ENCODE peak calls at places on chromosomes 13 and 19, in nine cellular contexts. One of them, this sample, is unnamed.

GRCh38 chr19:49672131-49672919 is 4.7 kb upstream of the PRMT1 start:
- DNase-seq in B cell: peak
- DNase-seq in omental fat pad: peak
- DNase-seq in astrocyte of the cerebellum: peak
- DNase-seq in tibial artery: peak
- DNase-seq in heart right ventricle: peak
- DNase-seq in lung: peak
- DNase-seq in Calu3: peak
- DNase-seq in HepG2: peak
- DNase-seq in this sample: peak

GRCh38 chr19:31283701-31284100 is 65.5 kb downstream of the TSHZ3 start:
- DNase-seq in B cell: no peak
- DNase-seq in Calu3: no peak
- DNase-seq in HepG2: no peak
- DNase-seq in tibial artery: no peak
- DNase-seq in heart right ventricle: no peak
- DNase-seq in lung: no peak
- DNase-seq in omental fat pad: peak
- DNase-seq in astrocyte of the cerebellum: no peak
- DNase-seq in this sample: no peak

GRCh38 chr13:25687622-25688225 is 315.9 kb downstream of the ATP8A2 start:
- DNase-seq in lung: no peak
- DNase-seq in omental fat pad: no peak
- DNase-seq in heart right ventricle: peak
- DNase-seq in HepG2: no peak
- DNase-seq in astrocyte of the cerebellum: peak
- DNase-seq in tibial artery: no peak
- DNase-seq in Calu3: no peak
- DNase-seq in B cell: no peak
- DNase-seq in this sample: no peak

GRCh38 chr19:46860846-46861690 is at the start of gene ARHGAP35:
- DNase-seq in heart right ventricle: no peak
- DNase-seq in Calu3: no peak
- DNase-seq in tibial artery: no peak
- DNase-seq in B cell: peak
- DNase-seq in lung: no peak
- DNase-seq in HepG2: no peak
- DNase-seq in astrocyte of the cerebellum: no peak
- DNase-seq in omental fat pad: no peak
- DNase-seq in this sample: peak

GRCh38 chr13:46951516-46951915 is 54.7 kb upstream of the HTR2A start:
- DNase-seq in lung: no peak
- DNase-seq in tibial artery: no peak
- DNase-seq in omental fat pad: no peak
- DNase-seq in B cell: no peak
- DNase-seq in heart right ventricle: no peak
- DNase-seq in Calu3: no peak
- DNase-seq in astrocyte of the cerebellum: no peak
- DNase-seq in HepG2: no peak
- DNase-seq in this sample: no peak

GRCh38 chr13:33764716-33765115 is 53.2 kb upstream of the RFC3 start:
- DNase-seq in lung: no peak
- DNase-seq in Calu3: no peak
- DNase-seq in tibial artery: no peak
- DNase-seq in astrocyte of the cerebellum: no peak
- DNase-seq in heart right ventricle: no peak
- DNase-seq in omental fat pad: no peak
- DNase-seq in B cell: no peak
- DNase-seq in HepG2: no peak
- DNase-seq in this sample: no peak

GRCh38 chr13:109157275-109157674 is 527.9 kb downstream of the MYO16 start:
- DNase-seq in heart right ventricle: no peak
- DNase-seq in Calu3: no peak
- DNase-seq in lung: no peak
- DNase-seq in omental fat pad: no peak
- DNase-seq in B cell: no peak
- DNase-seq in HepG2: no peak
- DNase-seq in astrocyte of the cerebellum: no peak
- DNase-seq in tibial artery: no peak
- DNase-seq in this sample: no peak

GRCh38 chr13:44934724-44935123 is 54.5 kb downstream of the NUFIP1 start:
- DNase-seq in omental fat pad: no peak
- DNase-seq in Calu3: no peak
- DNase-seq in HepG2: no peak
- DNase-seq in heart right ventricle: no peak
- DNase-seq in B cell: no peak
- DNase-seq in lung: no peak
- DNase-seq in astrocyte of the cerebellum: no peak
- DNase-seq in tibial artery: no peak
- DNase-seq in this sample: no peak

GRCh38 chr13:62320129-62320724 is 904.6 kb upstream of the PCDH20 start:
- DNase-seq in omental fat pad: no peak
- DNase-seq in tibial artery: no peak
- DNase-seq in Calu3: peak
- DNase-seq in HepG2: peak
- DNase-seq in heart right ventricle: no peak
- DNase-seq in lung: no peak
- DNase-seq in astrocyte of the cerebellum: peak
- DNase-seq in B cell: no peak
- DNase-seq in this sample: no peak

GRCh38 chr19:42301646-42302204 is at the start of gene PRR19:
- DNase-seq in omental fat pad: no peak
- DNase-seq in B cell: no peak
- DNase-seq in HepG2: no peak
- DNase-seq in lung: no peak
- DNase-seq in heart right ventricle: no peak
- DNase-seq in tibial artery: no peak
- DNase-seq in astrocyte of the cerebellum: no peak
- DNase-seq in Calu3: no peak
- DNase-seq in this sample: no peak

GRCh38 chr13:33017410-33017929 is 1.2 kb downstream of the KL start:
- DNase-seq in tibial artery: peak
- DNase-seq in Calu3: peak
- DNase-seq in heart right ventricle: peak
- DNase-seq in astrocyte of the cerebellum: peak
- DNase-seq in omental fat pad: no peak
- DNase-seq in lung: no peak
- DNase-seq in HepG2: peak
- DNase-seq in B cell: no peak
- DNase-seq in this sample: no peak

GRCh38 chr13:94346261-94347019 is 133.0 kb downstream of the DCT start:
- DNase-seq in lung: no peak
- DNase-seq in HepG2: no peak
- DNase-seq in omental fat pad: no peak
- DNase-seq in B cell: no peak
- DNase-seq in astrocyte of the cerebellum: no peak
- DNase-seq in Calu3: no peak
- DNase-seq in tibial artery: no peak
- DNase-seq in heart right ventricle: no peak
- DNase-seq in this sample: no peak

GRCh38 chr13:94343243-94343585 is 136.3 kb downstream of the DCT start:
- DNase-seq in heart right ventricle: no peak
- DNase-seq in HepG2: no peak
- DNase-seq in Calu3: no peak
- DNase-seq in omental fat pad: no peak
- DNase-seq in B cell: no peak
- DNase-seq in lung: no peak
- DNase-seq in astrocyte of the cerebellum: no peak
- DNase-seq in tibial artery: no peak
- DNase-seq in this sample: no peak

GRCh38 chr13:94342436-94343242 is 136.8 kb downstream of the DCT start:
- DNase-seq in heart right ventricle: no peak
- DNase-seq in omental fat pad: no peak
- DNase-seq in lung: no peak
- DNase-seq in B cell: no peak
- DNase-seq in astrocyte of the cerebellum: no peak
- DNase-seq in tibial artery: no peak
- DNase-seq in Calu3: no peak
- DNase-seq in HepG2: no peak
- DNase-seq in this sample: no peak

GRCh38 chr13:94344126-94344863 is 135.2 kb downstream of the DCT start:
- DNase-seq in heart right ventricle: no peak
- DNase-seq in tibial artery: no peak
- DNase-seq in astrocyte of the cerebellum: no peak
- DNase-seq in omental fat pad: no peak
- DNase-seq in Calu3: no peak
- DNase-seq in HepG2: peak
- DNase-seq in lung: no peak
- DNase-seq in B cell: no peak
- DNase-seq in this sample: no peak

GRCh38 chr13:94345374-94346195 is 133.9 kb downstream of the DCT start:
- DNase-seq in tibial artery: no peak
- DNase-seq in astrocyte of the cerebellum: no peak
- DNase-seq in B cell: no peak
- DNase-seq in heart right ventricle: no peak
- DNase-seq in omental fat pad: no peak
- DNase-seq in lung: no peak
- DNase-seq in Calu3: no peak
- DNase-seq in HepG2: peak
- DNase-seq in this sample: no peak
- TF ChIP-seq CTCF in tibial artery: no peak
- TF ChIP-seq CTCF in astrocyte of the cerebellum: no peak
- TF ChIP-seq CTCF in B cell: no peak
- TF ChIP-seq CTCF in heart right ventricle: peak
- TF ChIP-seq CTCF in omental fat pad: no peak
- TF ChIP-seq CTCF in lung: no peak
- TF ChIP-seq CTCF in Calu3: no peak
- TF ChIP-seq CTCF in HepG2: peak
- TF ChIP-seq CTCF in this sample: peak

GRCh38 chr19:39187552-39187943 is 9.2 kb upstream of the NCCRP1 start:
- DNase-seq in astrocyte of the cerebellum: no peak
- DNase-seq in lung: no peak
- DNase-seq in Calu3: no peak
- DNase-seq in B cell: no peak
- DNase-seq in omental fat pad: no peak
- DNase-seq in HepG2: no peak
- DNase-seq in tibial artery: no peak
- DNase-seq in heart right ventricle: no peak
- DNase-seq in this sample: no peak
- TF ChIP-seq CTCF in astrocyte of the cerebellum: no peak
- TF ChIP-seq CTCF in lung: no peak
- TF ChIP-seq CTCF in Calu3: no peak
- TF ChIP-seq CTCF in B cell: no peak
- TF ChIP-seq CTCF in omental fat pad: no peak
- TF ChIP-seq CTCF in HepG2: no peak
- TF ChIP-seq CTCF in tibial artery: no peak
- TF ChIP-seq CTCF in heart right ventricle: peak
- TF ChIP-seq CTCF in this sample: no peak

DNA sequence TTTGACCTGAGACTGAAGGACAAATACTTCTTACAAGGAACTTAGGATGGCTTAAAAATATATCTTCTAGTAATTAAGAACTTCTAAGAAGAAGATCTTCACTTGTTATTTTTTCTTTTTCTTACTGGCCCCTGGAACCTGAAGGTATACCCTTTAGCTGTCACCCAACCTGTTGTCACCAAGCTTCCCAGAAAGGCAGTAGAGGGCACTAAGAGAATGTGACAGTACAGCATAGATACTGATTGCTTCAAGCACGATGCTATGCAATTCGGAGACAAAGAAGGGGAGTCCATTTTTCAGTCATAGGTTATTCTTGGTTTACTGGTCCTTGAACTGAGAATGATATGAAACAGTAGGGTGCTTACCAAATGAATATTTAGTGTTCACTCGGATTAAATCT is 208.3 kb upstream of the PCDH9 start:
- DNase-seq in lung: no peak
- DNase-seq in astrocyte of the cerebellum: no peak
- DNase-seq in B cell: no peak
- DNase-seq in omental fat pad: no peak
- DNase-seq in HepG2: no peak
- DNase-seq in tibial artery: no peak
- DNase-seq in Calu3: no peak
- DNase-seq in heart right ventricle: no peak
- DNase-seq in this sample: no peak
- TF ChIP-seq CTCF in lung: no peak
- TF ChIP-seq CTCF in astrocyte of the cerebellum: no peak
- TF ChIP-seq CTCF in B cell: no peak
- TF ChIP-seq CTCF in omental fat pad: no peak
- TF ChIP-seq CTCF in HepG2: peak
- TF ChIP-seq CTCF in tibial artery: no peak
- TF ChIP-seq CTCF in Calu3: no peak
- TF ChIP-seq CTCF in heart right ventricle: peak
- TF ChIP-seq CTCF in this sample: peak

GRCh38 chr19:18833141-18833476 is 1.4 kb downstream of the UPF1 start:
- DNase-seq in omental fat pad: no peak
- DNase-seq in heart right ventricle: no peak
- DNase-seq in HepG2: no peak
- DNase-seq in astrocyte of the cerebellum: no peak
- DNase-seq in tibial artery: no peak
- DNase-seq in Calu3: no peak
- DNase-seq in B cell: no peak
- DNase-seq in lung: no peak
- DNase-seq in this sample: no peak

GRCh38 chr19:18833849-18834643 is 2.3 kb downstream of the UPF1 start:
- DNase-seq in HepG2: peak
- DNase-seq in B cell: no peak
- DNase-seq in heart right ventricle: no peak
- DNase-seq in tibial artery: no peak
- DNase-seq in lung: no peak
- DNase-seq in omental fat pad: no peak
- DNase-seq in astrocyte of the cerebellum: no peak
- DNase-seq in Calu3: peak
- DNase-seq in this sample: no peak

GRCh38 chr19:18832331-18833140 is 777 bp downstream of the UPF1 start:
- DNase-seq in heart right ventricle: no peak
- DNase-seq in omental fat pad: no peak
- DNase-seq in HepG2: peak
- DNase-seq in lung: no peak
- DNase-seq in astrocyte of the cerebellum: no peak
- DNase-seq in B cell: peak
- DNase-seq in tibial artery: no peak
- DNase-seq in Calu3: peak
- DNase-seq in this sample: peak

GRCh38 chr19:18830488-18830887 is 1.3 kb upstream of the UPF1 start:
- DNase-seq in HepG2: no peak
- DNase-seq in astrocyte of the cerebellum: no peak
- DNase-seq in B cell: no peak
- DNase-seq in tibial artery: no peak
- DNase-seq in lung: no peak
- DNase-seq in omental fat pad: no peak
- DNase-seq in Calu3: no peak
- DNase-seq in heart right ventricle: no peak
- DNase-seq in this sample: no peak

DNA sequence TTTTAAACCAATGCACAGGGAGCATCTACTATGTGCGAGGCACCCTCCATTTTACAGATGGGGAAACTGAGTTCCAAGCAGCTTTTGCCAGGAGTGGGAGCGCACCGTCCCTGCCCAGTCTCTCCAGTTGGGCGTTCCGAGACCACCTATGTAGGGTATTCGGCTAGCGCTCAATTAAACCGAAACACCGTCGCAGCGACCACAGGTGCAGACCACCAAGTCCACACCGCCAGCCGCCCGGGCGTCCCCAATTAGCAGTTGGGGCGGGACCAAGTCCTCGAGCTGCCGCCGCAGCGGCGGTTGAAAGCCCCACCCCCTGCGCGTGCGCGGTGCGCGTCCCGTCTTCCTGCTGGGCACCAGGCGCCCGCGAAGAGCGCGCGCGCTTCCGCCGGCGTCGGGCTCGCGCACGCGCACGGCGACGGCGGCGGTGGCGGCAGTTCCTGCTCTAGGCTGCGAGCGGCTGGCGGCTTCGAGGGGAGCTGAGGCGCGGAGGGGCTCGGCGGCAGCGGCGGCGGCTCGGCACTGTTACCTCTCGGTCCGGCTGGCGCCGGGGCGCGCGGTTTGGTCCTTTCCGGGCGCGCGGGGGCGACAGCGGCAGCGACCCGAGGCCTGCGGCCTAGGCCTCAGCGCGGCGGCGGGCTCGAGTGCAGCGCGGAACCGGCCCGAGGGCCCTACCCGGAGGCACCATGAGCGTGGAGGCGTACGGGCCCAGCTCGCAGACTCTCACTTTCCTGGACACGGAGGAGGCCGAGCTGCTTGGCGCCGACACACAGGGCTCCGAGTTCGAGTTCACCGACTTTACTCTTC is at the start of gene UPF1:
- DNase-seq in lung: peak
- DNase-seq in astrocyte of the cerebellum: peak
- DNase-seq in B cell: peak
- DNase-seq in tibial artery: peak
- DNase-seq in heart right ventricle: peak
- DNase-seq in Calu3: peak
- DNase-seq in HepG2: peak
- DNase-seq in omental fat pad: peak
- DNase-seq in this sample: peak
- TF ChIP-seq CTCF in lung: no peak
- TF ChIP-seq CTCF in astrocyte of the cerebellum: no peak
- TF ChIP-seq CTCF in B cell: no peak
- TF ChIP-seq CTCF in tibial artery: peak
- TF ChIP-seq CTCF in heart right ventricle: no peak
- TF ChIP-seq CTCF in Calu3: no peak
- TF ChIP-seq CTCF in HepG2: peak
- TF ChIP-seq CTCF in omental fat pad: no peak
- TF ChIP-seq CTCF in this sample: no peak